ENCODE peak calls at places on chromosomes 7 and 10, in four cellular contexts. Y, I, P and G are unnamed samples.
A peak's percentile ranks its signal among the peaks of the same experiment; 100 is the strongest.

GRCh38 chr7:83814480-83814879 is 165.5 kb upstream of the SEMA3E start:
- DNase-seq in Y (no peak), I (no peak), P (no peak), G (no peak)

GRCh38 chr10:101001225-101002035 is 1.8 kb downstream of the LZTS2 start:
- DNase-seq in Y (peak; percentile 92), I (peak; percentile 34), P (no peak), G (no peak)

GRCh38 chr7:117269895-117270294 is 53.0 kb downstream of the WNT2 start:
- DNase-seq in Y (peak; percentile 79), I (no peak), P (no peak), G (no peak)

GRCh38 chr10:48611133-48611532 is 6.3 kb upstream of the ARHGAP22 start:
- DNase-seq in Y (no peak), I (no peak), P (no peak), G (no peak)

GRCh38 chr10:118590334-118590733 is 5.1 kb downstream of the PRLHR start:
- DNase-seq in Y (peak; percentile 12), I (no peak), P (no peak), G (no peak)

GRCh38 chr10:111080224-111080623 is 3.4 kb downstream of the ADRA2A start:
- DNase-seq in Y (no peak), I (no peak), P (no peak), G (no peak)

GRCh38 chr7:66542528-66543373 is 85.9 kb upstream of the KCTD7 start:
- DNase-seq in Y (peak; percentile 55), I (no peak), P (no peak), G (no peak)

GRCh38 chr7:21041666-21042065 is 255.0 kb upstream of the SP8 start:
- DNase-seq in Y (no peak), I (no peak), P (no peak), G (no peak)

GRCh38 chr7:36021917-36022550 is 131.0 kb upstream of the EEPD1 start:
- DNase-seq in Y (no peak), I (no peak), P (no peak), G (no peak)

GRCh38 chr10:59284111-59284975 is 78.0 kb downstream of the FAM13C start:
- DNase-seq in Y (no peak), I (no peak), P (no peak), G (no peak)

GRCh38 chr10:91788527-91788926 is 9.7 kb upstream of the TNKS2 start:
- DNase-seq in Y (no peak), I (no peak), P (no peak), G (no peak)

GRCh38 chr10:17963431-17963830 is 11.7 kb downstream of the SLC39A12 start:
- DNase-seq in Y (no peak), I (no peak), P (no peak), G (no peak)

GRCh38 chr7:108613147-108613948 is 43.7 kb downstream of the DNAJB9 start:
- DNase-seq in Y (peak; percentile 41), I (peak; percentile 91), P (no peak), G (peak; percentile 41)

GRCh38 chr7:157896774-157897555 is 560.2 kb downstream of the DNAJB6 start:
- DNase-seq in Y (no peak), I (no peak), P (no peak), G (no peak)

GRCh38 chr7:71484381-71484780 is 352.4 kb downstream of the GALNT17 start:
- DNase-seq in Y (no peak), I (no peak), P (no peak), G (no peak)

GRCh38 chr10:101228682-101229274 is 485 bp downstream of the LBX1 start:
- DNase-seq in Y (no peak), I (no peak), P (no peak), G (no peak)

GRCh38 chr10:117792214-117792613 is 249.7 kb downstream of the EMX2 start:
- DNase-seq in Y (no peak), I (no peak), P (no peak), G (no peak)

GRCh38 chr10:24396396-24396795 is 187.5 kb downstream of the KIAA1217 start:
- DNase-seq in Y (peak; percentile 8), I (peak; percentile 35), P (no peak), G (no peak)

GRCh38 chr7:42843209-42843800 is 68.6 kb downstream of the C7orf25 start:
- DNase-seq in Y (peak; percentile 41), I (peak; percentile 59), P (no peak), G (peak; percentile 3)

GRCh38 chr7:151752816-151753600 is 123.9 kb downstream of the PRKAG2 start:
- DNase-seq in Y (peak; percentile 36), I (no peak), P (no peak), G (no peak)

GRCh38 chr7:46352335-46352954 is 431.4 kb upstream of the IGFBP3 start:
- DNase-seq in Y (peak; percentile 72), I (peak; percentile 75), P (no peak), G (peak; percentile 69)

GRCh38 chr7:19552576-19552975 is 156.3 kb downstream of the POLR1F start:
- DNase-seq in Y (no peak), I (no peak), P (no peak), G (peak; percentile 1)

GRCh38 chr7:1691601-1692499 is 21.8 kb downstream of the ELFN1 start:
- DNase-seq in Y (no peak), I (no peak), P (no peak), G (no peak)

GRCh38 chr7:26614503-26614902 is 249.9 kb downstream of the SKAP2 start:
- DNase-seq in Y (no peak), I (no peak), P (no peak), G (no peak)

GRCh38 chr10:86968994-86969355 is 693 bp downstream of the ADIRF start:
- DNase-seq in Y (no peak), I (no peak), P (no peak), G (no peak)

GRCh38 chr10:21634599-21635365 is 100.8 kb downstream of the MLLT10 start:
- DNase-seq in Y (no peak), I (no peak), P (no peak), G (no peak)

GRCh38 chr7:132321387-132321786 is 254.9 kb downstream of the PLXNA4 start:
- DNase-seq in Y (no peak), I (no peak), P (no peak), G (no peak)

GRCh38 chr10:15943461-15943860 is 83.2 kb upstream of the MINDY3 start:
- DNase-seq in Y (no peak), I (no peak), P (no peak), G (no peak)

GRCh38 chr10:86900955-86901354 is 56.5 kb downstream of the MMRN2 start:
- DNase-seq in Y (no peak), I (no peak), P (no peak), G (no peak)

GRCh38 chr7:19919156-19920085 is 146.0 kb upstream of the TMEM196 start:
- DNase-seq in Y (peak; percentile 38), I (no peak), P (no peak), G (no peak)

GRCh38 chr7:104185346-104185745 is 22.5 kb downstream of the ORC5 start:
- DNase-seq in Y (no peak), I (no peak), P (no peak), G (no peak)

GRCh38 chr7:4084271-4084670 is 597.8 kb upstream of the FOXK1 start:
- DNase-seq in Y (no peak), I (no peak), P (no peak), G (no peak)

GRCh38 chr10:62057872-62058271 is 156.4 kb downstream of the ARID5B start:
- DNase-seq in Y (peak; percentile 2), I (no peak), P (no peak), G (no peak)

GRCh38 chr10:68560201-68560915 is at the start of gene TET1:
- DNase-seq in Y (peak; percentile 71), I (peak; percentile 58), P (peak; percentile 26), G (peak; percentile 52)

GRCh38 chr7:132996581-132997242 is 85.2 kb downstream of the CHCHD3 start:
- DNase-seq in Y (no peak), I (no peak), P (no peak), G (no peak)

GRCh38 chr7:116863168-116863670 is 832 bp downstream of the CAPZA2 start:
- DNase-seq in Y (no peak), I (peak; percentile 16), P (no peak), G (peak; percentile 19)

GRCh38 chr10:8504436-8504977 is 450.0 kb downstream of the GATA3 start:
- DNase-seq in Y (no peak), I (peak; percentile 56), P (no peak), G (no peak)

GRCh38 chr10:91220954-91221696 is 662 bp downstream of the PCGF5 start:
- DNase-seq in Y (peak; percentile 41), I (peak; percentile 25), P (peak; percentile 33), G (peak; percentile 54)